ENCODE peak calls at places on chromosome 3, in nine cellular contexts. U is Calu3; T is T follicular helper cell; B is NCI-H510A treated with DMSO at 0.1 percent for 48 hours; W is AML-193; O is BJ; V is stimulated activated CD8-positive, alpha-beta memory T cell treated with anti-CD3 and anti-CD28 coated beads, Interleukin-2, amount 100 ng/mL, for 48 hours; L is SK-N-SH; X is WTC11. C is an unnamed sample.

GRCh38 chr3:155352900-155353490 is 59.5 kb upstream of the STRIT1 start:
- DNase-seq in V (no peak), X (no peak), U (no peak), O (no peak), T (no peak), W (peak; percentile 78), B (peak; percentile 45), L (peak; percentile 31), C (peak; percentile 67)

GRCh38 chr3:147356145-147356908 is 50.0 kb downstream of the ZIC4 start:
- DNase-seq in V (no peak), T (no peak), W (no peak), O (no peak), U (no peak), B (no peak), L (no peak), X (no peak), C (no peak)

GRCh38 chr3:159187706-159188105 is 385.9 kb downstream of the MFSD1 start:
- DNase-seq in W (no peak), B (no peak), L (no peak), T (no peak), U (no peak), V (no peak), X (peak; percentile 9), O (no peak), C (no peak)

GRCh38 chr3:145936986-145937385 is 224.0 kb downstream of the PLOD2 start:
- DNase-seq in W (no peak), B (no peak), X (no peak), O (peak; percentile 45), T (no peak), L (no peak), V (no peak), U (no peak), C (no peak)

GRCh38 chr3:94965867-94966471 is 903.1 kb downstream of the NSUN3 start:
- DNase-seq in X (no peak), O (no peak), V (no peak), W (no peak), T (no peak), U (no peak), B (no peak), L (no peak), C (peak; percentile 27)

GRCh38 chr3:112531358-112531781 is 30.4 kb downstream of the ATG3 start:
- DNase-seq in L (peak; percentile 27), V (no peak), O (no peak), U (no peak), X (no peak), W (peak; percentile 72), B (no peak), T (no peak), C (peak; percentile 52)

GRCh38 chr3:106341090-106341489 is 472.3 kb upstream of the CBLB start:
- DNase-seq in U (no peak), T (no peak), X (no peak), V (no peak), O (no peak), L (peak; percentile 78), W (no peak), B (no peak), C (no peak)

GRCh38 chr3:140341213-140341612 is 336.7 kb upstream of the TRIM42 start:
- DNase-seq in L (no peak), O (no peak), W (no peak), T (no peak), V (no peak), B (peak; percentile 72), U (no peak), X (peak; percentile 17), C (no peak)